ENCODE peak calls at places on chromosome 2, in eight cellular contexts. Y is GM23338, O is stomach, B is prostate gland, C is HL-60, S is spleen, V is K562, N is suprapubic skin. L is an unnamed sample.

GRCh38 chr2:159202568-159203071 is 83.9 kb downstream of the WDSUB1 start:
- DNase-seq in Y (no peak), O (no peak), B (no peak), C (no peak), S (no peak), V (no peak), N (no peak), L (no peak)

GRCh38 chr2:70124983-70125480 is 37.8 kb downstream of the PCBP1 start:
- DNase-seq in Y (peak), O (peak), B (peak), C (peak), S (peak), V (peak), N (peak), L (no peak)

GRCh38 chr2:130765464-130765863 is 10.1 kb downstream of the AMER3 start:
- DNase-seq in Y (no peak), O (no peak), B (no peak), C (no peak), S (peak), V (no peak), N (no peak), L (no peak)

GRCh38 chr2:234373060-234373459 is 123.8 kb downstream of the ARL4C start:
- DNase-seq in Y (no peak), O (no peak), B (peak), C (no peak), S (no peak), V (no peak), N (no peak), L (no peak)

GRCh38 chr2:170965446-170966225 is 36.6 kb downstream of the GORASP2 start:
- DNase-seq in Y (no peak), O (no peak), B (no peak), C (no peak), S (no peak), V (no peak), N (no peak), L (no peak)

GRCh38 chr2:136116813-136117390 is 1.0 kb downstream of the CXCR4 start:
- DNase-seq in Y (peak), O (peak), B (no peak), C (peak), S (peak), V (no peak), N (no peak), L (peak)

GRCh38 chr2:222907790-222908431 is 47.1 kb downstream of the ACSL3 start:
- DNase-seq in Y (peak), O (no peak), B (no peak), C (no peak), S (no peak), V (no peak), N (no peak), L (no peak)

GRCh38 chr2:231347081-231347480 is 48.4 kb upstream of the B3GNT7 start:
- DNase-seq in Y (no peak), O (peak), B (no peak), C (no peak), S (no peak), V (no peak), N (no peak), L (no peak)

GRCh38 chr2:221710744-221711143 is 138.6 kb upstream of the EPHA4 start:
- DNase-seq in Y (no peak), O (no peak), B (no peak), C (no peak), S (no peak), V (no peak), N (no peak), L (no peak)
- TF ChIP-seq POLR2AphosphoS5 in Y (no peak), O (no peak), B (no peak), C (no peak), S (no peak), V (no peak), N (no peak), L (no peak)

GRCh38 chr2:37653093-37653492 is 18.3 kb downstream of the CDC42EP3 start:
- DNase-seq in Y (no peak), O (no peak), B (no peak), C (no peak), S (no peak), V (no peak), N (no peak), L (no peak)

GRCh38 chr2:37654932-37655331 is 16.5 kb downstream of the CDC42EP3 start:
- DNase-seq in Y (peak), O (no peak), B (no peak), C (no peak), S (no peak), V (no peak), N (no peak), L (peak)

GRCh38 chr2:37654419-37654818 is 17.0 kb downstream of the CDC42EP3 start:
- DNase-seq in Y (peak), O (no peak), B (no peak), C (no peak), S (no peak), V (no peak), N (no peak), L (no peak)

GRCh38 chr2:37655442-37655841 is 16.0 kb downstream of the CDC42EP3 start:
- DNase-seq in Y (no peak), O (no peak), B (peak), C (no peak), S (no peak), V (no peak), N (no peak), L (no peak)

DNA sequence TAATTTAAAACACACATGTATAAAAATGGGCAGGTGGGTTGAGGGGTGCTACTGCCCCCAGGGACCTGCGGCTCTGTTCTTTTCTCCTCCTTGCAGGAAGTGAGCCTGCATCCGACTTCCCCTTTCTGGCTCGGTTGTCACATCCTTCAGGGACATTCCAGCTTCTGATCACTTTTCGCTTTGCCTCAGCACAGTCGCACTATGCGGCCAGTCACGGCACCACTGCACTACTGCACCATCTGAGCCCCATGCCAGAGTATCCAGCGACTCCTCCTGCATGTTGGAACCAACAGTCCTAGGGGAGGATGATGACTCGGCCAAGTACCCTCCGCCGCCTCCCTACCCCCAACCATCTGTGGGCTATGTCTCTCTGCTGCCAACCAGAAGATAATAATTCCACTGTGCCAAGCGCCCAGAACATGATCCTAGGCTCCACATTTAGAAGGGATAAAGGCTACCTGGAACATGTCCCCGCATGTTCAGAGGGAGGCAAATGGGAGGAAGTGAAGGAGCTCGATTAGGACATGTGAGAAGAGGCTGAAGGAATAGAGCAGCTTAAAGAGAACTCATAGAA is 17.6 kb downstream of the CDC42EP3 start:
- DNase-seq in Y (no peak), O (no peak), B (peak), C (peak), S (peak), V (no peak), N (no peak), L (no peak)
- TF ChIP-seq POLR2AphosphoS5 in Y (no peak), O (no peak), B (no peak), C (peak), S (peak), V (no peak), N (no peak), L (peak)

GRCh38 chr2:24984912-24985311 is 13.2 kb upstream of the DNAJC27 start:
- DNase-seq in Y (peak), O (no peak), B (no peak), C (no peak), S (no peak), V (no peak), N (no peak), L (no peak)
- TF ChIP-seq POLR2AphosphoS5 in Y (no peak), O (no peak), B (no peak), C (no peak), S (no peak), V (no peak), N (no peak), L (no peak)

GRCh38 chr2:96689431-96689991 is 46.9 kb downstream of the FER1L5 start:
- DNase-seq in Y (no peak), O (no peak), B (no peak), C (no peak), S (no peak), V (no peak), N (no peak), L (no peak)
- TF ChIP-seq POLR2AphosphoS5 in Y (no peak), O (no peak), B (no peak), C (no peak), S (no peak), V (no peak), N (no peak), L (no peak)

DNA sequence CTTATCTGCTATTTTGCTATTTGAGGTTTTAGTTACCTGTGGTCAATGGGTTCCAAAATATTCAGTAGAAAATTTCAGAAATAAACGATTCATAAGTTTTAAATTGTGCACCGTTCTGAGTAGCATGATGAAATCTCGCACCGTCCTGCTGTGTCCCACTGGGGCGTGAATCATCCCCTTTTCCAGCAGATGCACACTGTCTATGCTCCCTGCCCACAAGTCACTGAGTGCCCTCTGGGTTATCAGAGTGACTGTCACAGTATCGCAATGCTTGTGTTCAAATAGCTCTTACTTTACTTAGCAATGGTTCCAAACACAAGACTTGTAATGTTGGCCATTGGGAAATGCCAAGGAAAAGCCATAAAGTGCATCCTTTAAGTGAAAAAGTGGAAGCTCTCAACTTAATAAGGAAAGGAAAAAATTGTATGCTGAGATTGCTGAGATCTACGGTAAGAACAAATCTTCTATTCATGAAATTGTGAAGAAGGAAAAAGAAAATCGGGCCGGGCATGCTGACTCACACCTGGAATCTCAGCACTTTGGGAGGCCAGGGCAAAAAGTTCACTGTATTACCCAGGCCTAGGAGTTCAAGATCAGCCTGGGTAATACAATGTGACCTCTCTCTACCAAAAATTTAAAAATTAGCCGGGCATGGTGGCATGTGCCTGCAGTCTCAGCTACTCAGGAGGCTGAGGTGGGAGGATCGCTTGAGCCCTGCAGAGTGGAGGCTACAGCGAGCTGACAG is 13.3 kb downstream of the COL4A3 start:
- DNase-seq in Y (no peak), O (no peak), B (no peak), C (no peak), S (no peak), V (no peak), N (no peak), L (no peak)
- TF ChIP-seq POLR2AphosphoS5 in Y (no peak), O (no peak), B (no peak), C (no peak), S (no peak), V (no peak), N (no peak), L (no peak)

DNA sequence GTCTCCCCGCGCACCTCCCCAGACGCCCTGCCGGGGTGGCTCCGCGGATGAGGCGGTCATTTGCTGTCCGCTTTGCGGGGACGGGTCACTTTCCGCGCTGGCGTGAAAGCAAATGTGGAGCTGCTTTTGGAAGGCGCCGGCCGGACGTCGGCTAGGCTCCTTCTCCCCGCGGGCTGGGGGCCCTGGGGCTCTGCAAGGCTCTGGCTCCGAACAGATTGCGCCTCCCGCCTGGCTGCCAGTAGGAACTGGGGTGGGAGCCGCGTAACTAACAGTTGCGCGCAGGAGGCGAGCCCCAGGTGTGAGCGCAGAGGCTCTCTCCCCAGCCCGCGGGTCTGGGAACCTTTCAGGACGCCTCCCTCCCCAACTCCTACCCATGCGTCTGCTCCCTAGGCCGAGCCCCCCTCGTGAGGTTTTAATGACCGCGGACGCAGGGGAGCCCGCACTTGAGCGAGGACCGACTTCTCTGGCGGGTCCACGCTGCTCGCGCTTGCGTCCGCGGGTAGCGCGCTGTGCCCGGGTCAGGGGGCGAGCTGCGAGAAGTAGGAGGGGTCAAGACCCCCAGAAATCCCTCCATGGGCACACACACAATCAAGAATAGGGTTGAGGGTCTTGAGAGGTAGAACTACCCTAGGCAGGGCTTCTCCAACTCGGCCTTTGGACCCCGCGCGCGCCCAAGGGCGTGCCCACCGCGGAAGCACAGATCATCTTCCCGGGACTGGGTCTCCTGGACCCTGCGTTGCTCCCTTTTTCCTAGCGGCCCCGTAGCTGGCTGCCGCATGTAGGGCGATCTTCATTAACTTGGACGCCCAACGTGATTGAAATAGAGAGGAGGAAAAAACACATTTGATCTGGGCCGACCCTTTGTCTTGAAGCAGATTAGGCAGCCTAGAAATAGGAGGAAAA is 146.8 kb downstream of the MEIS1 start:
- DNase-seq in Y (peak), O (no peak), B (no peak), C (no peak), S (peak), V (no peak), N (peak), L (no peak)
- TF ChIP-seq POLR2AphosphoS5 in Y (no peak), O (peak), B (no peak), C (no peak), S (no peak), V (no peak), N (no peak), L (no peak)

DNA sequence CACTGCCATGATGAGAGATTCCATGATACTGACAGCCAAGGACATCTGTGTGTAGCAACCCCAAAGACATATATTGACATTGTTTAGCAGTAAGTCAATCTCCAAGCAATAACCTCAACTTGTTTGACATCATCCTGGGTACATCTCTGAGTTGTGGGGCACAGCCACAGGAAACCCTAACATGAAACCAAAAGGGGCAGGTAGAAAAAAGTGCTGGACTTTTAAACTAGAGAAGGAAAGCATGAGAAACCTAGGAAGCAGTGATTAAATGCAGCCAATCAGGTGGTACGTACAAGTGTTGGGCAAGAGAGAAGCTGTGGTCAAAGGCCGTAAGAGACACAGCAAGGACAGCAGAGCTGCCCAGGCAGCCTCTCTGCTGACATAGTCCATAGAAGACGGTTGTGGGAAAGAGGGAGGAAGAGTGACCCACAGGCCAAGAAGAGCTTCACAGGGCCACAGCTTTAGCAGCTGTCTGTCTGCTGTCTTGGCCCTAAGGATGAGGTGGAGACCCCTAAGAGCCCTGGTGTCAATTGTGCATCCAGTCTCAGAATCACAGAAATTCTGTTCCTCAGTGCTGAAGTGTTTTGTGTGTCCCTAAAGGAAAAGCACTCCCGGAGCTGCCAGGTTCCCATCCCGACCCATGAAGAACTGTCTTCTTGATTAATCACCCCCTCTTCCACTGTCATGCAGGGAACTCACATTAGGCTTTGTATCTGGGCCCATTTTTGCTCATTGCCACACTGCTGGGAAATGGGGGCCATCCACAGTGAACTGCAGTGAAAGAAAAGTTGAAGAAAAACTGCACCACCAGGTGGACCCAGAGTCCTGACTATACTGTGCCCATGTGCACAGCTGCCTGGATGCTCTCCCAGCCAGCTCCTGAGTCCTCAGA is 25.4 kb upstream of the CHN1 start:
- DNase-seq in Y (peak), O (no peak), B (no peak), C (peak), S (no peak), V (peak), N (no peak), L (no peak)
- TF ChIP-seq POLR2AphosphoS5 in Y (no peak), O (no peak), B (no peak), C (no peak), S (no peak), V (no peak), N (no peak), L (no peak)

GRCh38 chr2:202545931-202546330 is 88.8 kb upstream of the FAM117B start:
- DNase-seq in Y (no peak), O (no peak), B (no peak), C (no peak), S (no peak), V (no peak), N (no peak), L (no peak)

GRCh38 chr2:202545523-202545922 is 89.2 kb upstream of the FAM117B start:
- DNase-seq in Y (no peak), O (no peak), B (no peak), C (no peak), S (no peak), V (no peak), N (no peak), L (no peak)

DNA sequence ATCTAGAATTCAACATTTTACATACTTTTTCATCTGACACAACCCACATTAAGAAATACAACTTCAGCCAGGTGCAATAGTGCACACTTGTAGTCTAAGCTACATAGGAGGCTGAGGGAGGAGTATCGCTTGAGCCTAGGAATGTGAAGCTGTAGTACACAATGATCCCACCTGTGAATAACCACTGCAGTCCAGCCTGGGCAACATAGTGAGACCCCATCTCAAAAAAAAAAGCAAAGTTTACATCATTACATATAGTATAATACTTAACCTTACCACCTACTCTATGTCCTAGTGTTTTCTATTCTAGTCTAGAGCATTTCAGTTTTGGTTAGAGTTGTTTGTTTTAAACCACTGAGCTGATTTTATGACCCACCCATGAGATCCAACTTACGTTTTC is 86.5 kb upstream of the FAM117B start:
- DNase-seq in Y (no peak), O (no peak), B (no peak), C (no peak), S (no peak), V (no peak), N (no peak), L (no peak)
- TF ChIP-seq POLR2AphosphoS5 in Y (no peak), O (no peak), B (no peak), C (no peak), S (no peak), V (no peak), N (no peak), L (no peak)

L was measured in GM12891.